ENCODE peak calls at places on chromosomes 1 and 21, in ten cellular contexts. One of them, this sample, is unnamed.

GRCh38 chr1:22320703-22321344 is 130.8 kb upstream of the ZBTB40 start:
- DNase-seq in C1 segment of cervical spinal cord: no peak
- DNase-seq in left ventricle myocardium inferior: no peak
- DNase-seq in uterus: no peak
- DNase-seq in NCI-H2081: peak; percentile 94
- DNase-seq in activated effector memory CD4-positive, alpha-beta T cell treated with anti-CD3 and anti-CD28 coated beads, Interleukin-2, amount 50 U/mL, for 16 hours: no peak
- DNase-seq in stomach: no peak
- DNase-seq in hippocampal formation: no peak
- DNase-seq in HCEC 1CT: no peak
- DNase-seq in NCI-H187: no peak
- DNase-seq in this sample: no peak

GRCh38 chr1:77048615-77049005 is 170.6 kb downstream of the PIGK start:
- DNase-seq in C1 segment of cervical spinal cord: no peak
- DNase-seq in left ventricle myocardium inferior: no peak
- DNase-seq in activated effector memory CD4-positive, alpha-beta T cell treated with anti-CD3 and anti-CD28 coated beads, Interleukin-2, amount 50 U/mL, for 16 hours: no peak
- DNase-seq in NCI-H187: no peak
- DNase-seq in uterus: no peak
- DNase-seq in stomach: no peak
- DNase-seq in hippocampal formation: no peak
- DNase-seq in NCI-H2081: no peak
- DNase-seq in HCEC 1CT: no peak
- DNase-seq in this sample: no peak

GRCh38 chr21:34702341-34702807 is 33.6 kb downstream of the CLIC6 start:
- DNase-seq in uterus: peak; percentile 23
- DNase-seq in C1 segment of cervical spinal cord: peak; percentile 7
- DNase-seq in activated effector memory CD4-positive, alpha-beta T cell treated with anti-CD3 and anti-CD28 coated beads, Interleukin-2, amount 50 U/mL, for 16 hours: no peak
- DNase-seq in left ventricle myocardium inferior: no peak
- DNase-seq in stomach: peak; percentile 26
- DNase-seq in hippocampal formation: no peak
- DNase-seq in NCI-H2081: no peak
- DNase-seq in HCEC 1CT: peak; percentile 37
- DNase-seq in NCI-H187: no peak
- DNase-seq in this sample: no peak

GRCh38 chr1:33429332-33429731 is 1.6 kb downstream of the PHC2 start:
- DNase-seq in stomach: no peak
- DNase-seq in hippocampal formation: no peak
- DNase-seq in C1 segment of cervical spinal cord: no peak
- DNase-seq in uterus: no peak
- DNase-seq in NCI-H187: no peak
- DNase-seq in HCEC 1CT: no peak
- DNase-seq in activated effector memory CD4-positive, alpha-beta T cell treated with anti-CD3 and anti-CD28 coated beads, Interleukin-2, amount 50 U/mL, for 16 hours: no peak
- DNase-seq in left ventricle myocardium inferior: no peak
- DNase-seq in NCI-H2081: peak; percentile 54
- DNase-seq in this sample: no peak

GRCh38 chr1:163170975-163171676 is 31.6 kb downstream of the RGS5 start:
- DNase-seq in NCI-H187: no peak
- DNase-seq in hippocampal formation: no peak
- DNase-seq in activated effector memory CD4-positive, alpha-beta T cell treated with anti-CD3 and anti-CD28 coated beads, Interleukin-2, amount 50 U/mL, for 16 hours: no peak
- DNase-seq in C1 segment of cervical spinal cord: no peak
- DNase-seq in HCEC 1CT: peak; percentile 64
- DNase-seq in NCI-H2081: peak; percentile 55
- DNase-seq in uterus: no peak
- DNase-seq in left ventricle myocardium inferior: no peak
- DNase-seq in stomach: no peak
- DNase-seq in this sample: no peak

GRCh38 chr1:198913667-198914066 is 274.8 kb downstream of the PTPRC start:
- DNase-seq in activated effector memory CD4-positive, alpha-beta T cell treated with anti-CD3 and anti-CD28 coated beads, Interleukin-2, amount 50 U/mL, for 16 hours: no peak
- DNase-seq in uterus: no peak
- DNase-seq in NCI-H2081: no peak
- DNase-seq in C1 segment of cervical spinal cord: no peak
- DNase-seq in NCI-H187: no peak
- DNase-seq in stomach: no peak
- DNase-seq in HCEC 1CT: no peak
- DNase-seq in left ventricle myocardium inferior: peak; percentile 29
- DNase-seq in hippocampal formation: no peak
- DNase-seq in this sample: no peak

GRCh38 chr1:150557065-150557600 is 7.9 kb downstream of the ADAMTSL4 start:
- DNase-seq in stomach: no peak
- DNase-seq in NCI-H2081: no peak
- DNase-seq in uterus: peak; percentile 22
- DNase-seq in C1 segment of cervical spinal cord: no peak
- DNase-seq in HCEC 1CT: no peak
- DNase-seq in hippocampal formation: no peak
- DNase-seq in NCI-H187: no peak
- DNase-seq in activated effector memory CD4-positive, alpha-beta T cell treated with anti-CD3 and anti-CD28 coated beads, Interleukin-2, amount 50 U/mL, for 16 hours: no peak
- DNase-seq in left ventricle myocardium inferior: no peak
- DNase-seq in this sample: no peak

GRCh38 chr1:91398291-91398690 is 6.3 kb downstream of the HFM1 start:
- DNase-seq in uterus: no peak
- DNase-seq in NCI-H187: no peak
- DNase-seq in C1 segment of cervical spinal cord: no peak
- DNase-seq in HCEC 1CT: no peak
- DNase-seq in hippocampal formation: no peak
- DNase-seq in activated effector memory CD4-positive, alpha-beta T cell treated with anti-CD3 and anti-CD28 coated beads, Interleukin-2, amount 50 U/mL, for 16 hours: no peak
- DNase-seq in stomach: no peak
- DNase-seq in left ventricle myocardium inferior: no peak
- DNase-seq in NCI-H2081: no peak
- DNase-seq in this sample: no peak

GRCh38 chr1:180927841-180928240 is 15.1 kb downstream of the KIAA1614 start:
- DNase-seq in hippocampal formation: peak; percentile 33
- DNase-seq in HCEC 1CT: no peak
- DNase-seq in activated effector memory CD4-positive, alpha-beta T cell treated with anti-CD3 and anti-CD28 coated beads, Interleukin-2, amount 50 U/mL, for 16 hours: no peak
- DNase-seq in uterus: no peak
- DNase-seq in NCI-H187: peak; percentile 70
- DNase-seq in left ventricle myocardium inferior: no peak
- DNase-seq in C1 segment of cervical spinal cord: peak; percentile 26
- DNase-seq in stomach: no peak
- DNase-seq in NCI-H2081: peak; percentile 78
- DNase-seq in this sample: no peak

GRCh38 chr1:28244549-28245251 is 8.8 kb downstream of the ATP5IF1 start:
- DNase-seq in NCI-H2081: no peak
- DNase-seq in uterus: no peak
- DNase-seq in HCEC 1CT: no peak
- DNase-seq in C1 segment of cervical spinal cord: no peak
- DNase-seq in activated effector memory CD4-positive, alpha-beta T cell treated with anti-CD3 and anti-CD28 coated beads, Interleukin-2, amount 50 U/mL, for 16 hours: no peak
- DNase-seq in NCI-H187: no peak
- DNase-seq in hippocampal formation: no peak
- DNase-seq in stomach: no peak
- DNase-seq in left ventricle myocardium inferior: peak; percentile 25
- DNase-seq in this sample: no peak

GRCh38 chr21:39474545-39474944 is 22.8 kb downstream of the SH3BGR start:
- DNase-seq in activated effector memory CD4-positive, alpha-beta T cell treated with anti-CD3 and anti-CD28 coated beads, Interleukin-2, amount 50 U/mL, for 16 hours: no peak
- DNase-seq in hippocampal formation: no peak
- DNase-seq in HCEC 1CT: no peak
- DNase-seq in left ventricle myocardium inferior: no peak
- DNase-seq in NCI-H187: no peak
- DNase-seq in uterus: no peak
- DNase-seq in C1 segment of cervical spinal cord: no peak
- DNase-seq in NCI-H2081: no peak
- DNase-seq in stomach: no peak
- DNase-seq in this sample: no peak

GRCh38 chr21:28752131-28752530 is 240.5 kb downstream of the LTN1 start:
- DNase-seq in NCI-H187: no peak
- DNase-seq in uterus: no peak
- DNase-seq in stomach: no peak
- DNase-seq in HCEC 1CT: no peak
- DNase-seq in hippocampal formation: no peak
- DNase-seq in activated effector memory CD4-positive, alpha-beta T cell treated with anti-CD3 and anti-CD28 coated beads, Interleukin-2, amount 50 U/mL, for 16 hours: no peak
- DNase-seq in NCI-H2081: no peak
- DNase-seq in left ventricle myocardium inferior: no peak
- DNase-seq in C1 segment of cervical spinal cord: no peak
- DNase-seq in this sample: no peak